ENCODE peak calls at places on chromosomes 5 and 9, in five cellular contexts. O, F, W, L and N are unnamed samples.
A peak's percentile ranks its signal among the peaks of the same experiment; 100 is the strongest.

GRCh38 chr9:136001231-136001630 is 40.1 kb upstream of the UBAC1 start:
- DNase-seq in F (no peak), W (no peak), L (no peak), O (no peak), N (no peak)

GRCh38 chr9:106697799-106698591 is 165.0 kb upstream of the ZNF462 start:
- DNase-seq in L (no peak), O (no peak), F (peak; percentile 87), W (no peak), N (no peak)

GRCh38 chr9:69089491-69089890 is 53.9 kb downstream of the FXN start:
- DNase-seq in W (no peak), F (no peak), O (no peak), L (no peak), N (no peak)

GRCh38 chr9:71793386-71794105 is 25.2 kb upstream of the CEMIP2 start:
- DNase-seq in W (no peak), L (no peak), F (peak; percentile 26), O (no peak), N (no peak)

GRCh38 chr9:82553654-82554366 is 509.1 kb downstream of the RASEF start:
- DNase-seq in W (no peak), L (no peak), F (peak; percentile 23), O (no peak), N (no peak)

GRCh38 chr9:121926417-121926816 is 166.7 kb downstream of the TTLL11 start:
- DNase-seq in O (no peak), W (no peak), L (no peak), F (no peak), N (no peak)

GRCh38 chr9:137696526-137696925 is 77.7 kb downstream of the EHMT1 start:
- DNase-seq in F (no peak), L (no peak), O (no peak), W (no peak), N (no peak)

GRCh38 chr5:179263391-179264052 is 81.7 kb downstream of the ADAMTS2 start:
- DNase-seq in O (no peak), F (no peak), L (no peak), W (no peak), N (no peak)

GRCh38 chr5:108524564-108524963 is 142.7 kb upstream of the FBXL17 start:
- DNase-seq in F (no peak), L (no peak), W (no peak), O (no peak), N (no peak)

GRCh38 chr9:124769451-124770358 is 1.4 kb downstream of the NR6A1 start:
- DNase-seq in L (no peak), W (no peak), O (peak; percentile 47), F (no peak), N (no peak)

GRCh38 chr5:108361239-108361638 is 20.7 kb downstream of the FBXL17 start:
- DNase-seq in F (no peak), W (no peak), L (no peak), O (no peak), N (no peak)

GRCh38 chr5:83035373-83036170 is 41.6 kb downstream of the TMEM167A start:
- DNase-seq in W (no peak), L (no peak), O (no peak), F (no peak), N (no peak)

GRCh38 chr5:178993236-178993765 is 1.8 kb downstream of the GRM6 start:
- DNase-seq in W (no peak), F (no peak), O (no peak), L (no peak), N (no peak)

GRCh38 chr9:78437721-78438610 is 141.0 kb downstream of the PSAT1 start:
- DNase-seq in L (no peak), O (no peak), F (no peak), W (no peak), N (no peak)

GRCh38 chr5:181160144-181160754 is 12.9 kb downstream of the OR2V2 start:
- DNase-seq in W (peak; percentile 62), F (peak; percentile 86), L (peak; percentile 70), O (peak; percentile 66), N (peak; percentile 79)

GRCh38 chr9:130183133-130183762 is 11.0 kb downstream of the NCS1 start:
- DNase-seq in O (no peak), F (peak; percentile 85), L (no peak), W (no peak), N (no peak)

GRCh38 chr9:129473523-129474244 is 147.2 kb downstream of the C9orf50 start:
- DNase-seq in L (no peak), F (peak; percentile 88), O (no peak), W (no peak), N (no peak)

GRCh38 chr5:52419357-52419756 is 368.4 kb upstream of the ITGA1 start:
- DNase-seq in W (no peak), O (no peak), L (no peak), F (no peak), N (no peak)

GRCh38 chr9:131423171-131423581 is 29.3 kb downstream of the PRRC2B start:
- DNase-seq in F (peak; percentile 93), W (no peak), L (no peak), O (no peak), N (no peak)

GRCh38 chr5:153212471-153212870 is 278.0 kb upstream of the GRIA1 start:
- DNase-seq in F (no peak), O (no peak), W (no peak), L (no peak), N (no peak)

GRCh38 chr9:114371986-114372917 is 15.5 kb downstream of the AKNA start:
- DNase-seq in L (no peak), O (peak; percentile 81), W (no peak), F (peak; percentile 13), N (peak; percentile 34)

GRCh38 chr9:82890401-82890800 is 172.5 kb downstream of the RASEF start:
- DNase-seq in W (no peak), O (no peak), L (no peak), F (no peak), N (no peak)

GRCh38 chr9:80222466-80223169 is 650.9 kb downstream of the TLE4 start:
- DNase-seq in O (no peak), F (no peak), W (no peak), L (no peak), N (no peak)

GRCh38 chr5:15105799-15106393 is 234.3 kb upstream of the ANKH start:
- DNase-seq in L (no peak), O (peak; percentile 54), F (peak; percentile 70), W (no peak), N (no peak)

GRCh38 chr5:116440329-116440895 is 134.2 kb downstream of the SEMA6A start:
- DNase-seq in L (no peak), O (no peak), W (no peak), F (no peak), N (no peak)

GRCh38 chr5:172443441-172444109 is 10.8 kb downstream of the SH3PXD2B start:
- DNase-seq in W (no peak), F (peak; percentile 97), L (peak; percentile 42), O (no peak), N (no peak)

GRCh38 chr9:111474385-111474784 is 9.8 kb downstream of the ECPAS start:
- DNase-seq in L (no peak), F (no peak), W (no peak), O (no peak), N (no peak)

GRCh38 chr9:117696141-117696540 is 8.1 kb upstream of the TLR4 start:
- DNase-seq in O (no peak), L (no peak), W (no peak), F (peak; percentile 70), N (no peak)

GRCh38 chr5:31853398-31854135 is 214.6 kb downstream of the PDZD2 start:
- DNase-seq in F (no peak), O (no peak), W (no peak), L (no peak), N (no peak)

GRCh38 chr5:159444441-159445082 is 114.3 kb upstream of the IL12B start:
- DNase-seq in L (no peak), W (no peak), O (peak; percentile 31), F (peak; percentile 66), N (no peak)

GRCh38 chr9:34380511-34381315 is 4.0 kb upstream of the MYORG start:
- DNase-seq in L (peak; percentile 69), W (peak; percentile 73), O (peak; percentile 87), F (peak; percentile 83), N (peak; percentile 67)